ENCODE peak calls at places on chromosomes 7 and 10, in five cellular contexts. One of them, this sample, is unnamed.

GRCh38 chr10:29517352-29517923 is 117.3 kb downstream of the SVIL start:
- DNase-seq in H7: peak
- DNase-seq in neural progenitor cell: peak
- DNase-seq in IMR-90: peak
- DNase-seq in breast epithelium: no peak
- DNase-seq in this sample: peak

GRCh38 chr7:44538798-44539668 is 2.1 kb downstream of the NPC1L1 start:
- DNase-seq in H7: no peak
- DNase-seq in neural progenitor cell: no peak
- DNase-seq in IMR-90: no peak
- DNase-seq in breast epithelium: no peak
- DNase-seq in this sample: no peak

GRCh38 chr7:16066805-16067459 is 354.4 kb downstream of the CRPPA start:
- DNase-seq in H7: no peak
- DNase-seq in neural progenitor cell: no peak
- DNase-seq in IMR-90: no peak
- DNase-seq in breast epithelium: no peak
- DNase-seq in this sample: no peak

GRCh38 chr7:20787658-20788057 is 972 bp upstream of the SP8 start:
- DNase-seq in H7: peak
- DNase-seq in neural progenitor cell: peak
- DNase-seq in IMR-90: no peak
- DNase-seq in breast epithelium: no peak
- DNase-seq in this sample: no peak

GRCh38 chr7:26348987-26349809 is 57.5 kb downstream of the SNX10 start:
- DNase-seq in H7: no peak
- DNase-seq in neural progenitor cell: no peak
- DNase-seq in IMR-90: no peak
- DNase-seq in breast epithelium: no peak
- DNase-seq in this sample: no peak

GRCh38 chr7:33444501-33444900 is 315.1 kb downstream of the BBS9 start:
- DNase-seq in H7: no peak
- DNase-seq in neural progenitor cell: no peak
- DNase-seq in IMR-90: peak
- DNase-seq in breast epithelium: no peak
- DNase-seq in this sample: no peak

GRCh38 chr7:2299131-2299829 is 15.0 kb downstream of the SNX8 start:
- DNase-seq in H7: no peak
- DNase-seq in neural progenitor cell: no peak
- DNase-seq in IMR-90: peak
- DNase-seq in breast epithelium: no peak
- DNase-seq in this sample: peak

GRCh38 chr7:29884399-29885272 is 78.3 kb downstream of the WIPF3 start:
- DNase-seq in H7: no peak
- DNase-seq in neural progenitor cell: no peak
- DNase-seq in IMR-90: no peak
- DNase-seq in breast epithelium: peak
- DNase-seq in this sample: no peak

GRCh38 chr7:103915958-103916357 is 73.5 kb downstream of the RELN start:
- DNase-seq in H7: no peak
- DNase-seq in neural progenitor cell: no peak
- DNase-seq in IMR-90: peak
- DNase-seq in breast epithelium: no peak
- DNase-seq in this sample: no peak

GRCh38 chr10:110885932-110886674 is 14.4 kb downstream of the PDCD4 start:
- DNase-seq in H7: no peak
- DNase-seq in neural progenitor cell: no peak
- DNase-seq in IMR-90: no peak
- DNase-seq in breast epithelium: no peak
- DNase-seq in this sample: no peak

GRCh38 chr10:25641576-25641975 is 292.5 kb upstream of the MYO3A start:
- DNase-seq in H7: no peak
- DNase-seq in neural progenitor cell: no peak
- DNase-seq in IMR-90: no peak
- DNase-seq in breast epithelium: no peak
- DNase-seq in this sample: no peak

GRCh38 chr10:16545126-16545736 is 23.6 kb upstream of the C1QL3 start:
- DNase-seq in H7: peak
- DNase-seq in neural progenitor cell: peak
- DNase-seq in IMR-90: peak
- DNase-seq in breast epithelium: no peak
- DNase-seq in this sample: peak

GRCh38 chr10:102241444-102242117 is at the start of gene PITX3:
- DNase-seq in H7: peak
- DNase-seq in neural progenitor cell: peak
- DNase-seq in IMR-90: peak
- DNase-seq in breast epithelium: peak
- DNase-seq in this sample: peak

GRCh38 chr7:27115161-27116018 is 12.9 kb upstream of the HOXA2 start:
- DNase-seq in H7: peak
- DNase-seq in neural progenitor cell: peak
- DNase-seq in IMR-90: peak
- DNase-seq in breast epithelium: no peak
- DNase-seq in this sample: no peak

GRCh38 chr7:30613366-30614325 is 19.0 kb downstream of the GARS1 start:
- DNase-seq in H7: no peak
- DNase-seq in neural progenitor cell: no peak
- DNase-seq in IMR-90: no peak
- DNase-seq in breast epithelium: no peak
- DNase-seq in this sample: no peak

GRCh38 chr7:1341361-1341675 is 108.6 kb downstream of the UNCX start:
- DNase-seq in H7: no peak
- DNase-seq in neural progenitor cell: no peak
- DNase-seq in IMR-90: no peak
- DNase-seq in breast epithelium: no peak
- DNase-seq in this sample: no peak

GRCh38 chr7:75814407-75814947 is 871 bp upstream of the CCL24 start:
- DNase-seq in H7: no peak
- DNase-seq in neural progenitor cell: no peak
- DNase-seq in IMR-90: peak
- DNase-seq in breast epithelium: no peak
- DNase-seq in this sample: no peak

GRCh38 chr7:131538071-131538790 is 18.2 kb downstream of the PODXL start:
- DNase-seq in H7: no peak
- DNase-seq in neural progenitor cell: no peak
- DNase-seq in IMR-90: peak
- DNase-seq in breast epithelium: no peak
- DNase-seq in this sample: no peak

GRCh38 chr7:158312789-158313188 is 274.8 kb downstream of the PTPRN2 start:
- DNase-seq in H7: no peak
- DNase-seq in neural progenitor cell: no peak
- DNase-seq in IMR-90: no peak
- DNase-seq in breast epithelium: no peak
- DNase-seq in this sample: no peak

GRCh38 chr7:158311791-158312190 is 275.8 kb downstream of the PTPRN2 start:
- DNase-seq in H7: no peak
- DNase-seq in neural progenitor cell: no peak
- DNase-seq in IMR-90: no peak
- DNase-seq in breast epithelium: no peak
- DNase-seq in this sample: no peak

GRCh38 chr7:158310924-158311713 is 276.5 kb downstream of the PTPRN2 start:
- DNase-seq in H7: peak
- DNase-seq in neural progenitor cell: no peak
- DNase-seq in IMR-90: no peak
- DNase-seq in breast epithelium: no peak
- DNase-seq in this sample: no peak

GRCh38 chr7:158308001-158308400 is 279.6 kb downstream of the PTPRN2 start:
- DNase-seq in H7: no peak
- DNase-seq in neural progenitor cell: no peak
- DNase-seq in IMR-90: no peak
- DNase-seq in breast epithelium: no peak
- DNase-seq in this sample: no peak

GRCh38 chr7:158309844-158310763 is 277.5 kb downstream of the PTPRN2 start:
- DNase-seq in H7: peak
- DNase-seq in neural progenitor cell: no peak
- DNase-seq in IMR-90: no peak
- DNase-seq in breast epithelium: no peak
- DNase-seq in this sample: no peak
- H3K4me3 ChIP-seq in H7: no peak
- H3K4me3 ChIP-seq in neural progenitor cell: no peak
- H3K4me3 ChIP-seq in IMR-90: no peak
- H3K4me3 ChIP-seq in breast epithelium: no peak
- H3K4me3 ChIP-seq in this sample: no peak

GRCh38 chr7:100212631-100213286 is 7.0 kb upstream of the PVRIG start:
- DNase-seq in H7: no peak
- DNase-seq in neural progenitor cell: no peak
- DNase-seq in IMR-90: no peak
- DNase-seq in breast epithelium: no peak
- DNase-seq in this sample: no peak

GRCh38 chr7:100208911-100209408 is 10.8 kb upstream of the PVRIG start:
- DNase-seq in H7: no peak
- DNase-seq in neural progenitor cell: no peak
- DNase-seq in IMR-90: no peak
- DNase-seq in breast epithelium: no peak
- DNase-seq in this sample: peak

GRCh38 chr7:100209493-100209892 is 10.3 kb upstream of the PVRIG start:
- DNase-seq in H7: no peak
- DNase-seq in neural progenitor cell: no peak
- DNase-seq in IMR-90: no peak
- DNase-seq in breast epithelium: no peak
- DNase-seq in this sample: no peak

GRCh38 chr7:100211342-100211780 is 8.4 kb upstream of the PVRIG start:
- DNase-seq in H7: no peak
- DNase-seq in neural progenitor cell: no peak
- DNase-seq in IMR-90: no peak
- DNase-seq in breast epithelium: no peak
- DNase-seq in this sample: peak

DNA sequence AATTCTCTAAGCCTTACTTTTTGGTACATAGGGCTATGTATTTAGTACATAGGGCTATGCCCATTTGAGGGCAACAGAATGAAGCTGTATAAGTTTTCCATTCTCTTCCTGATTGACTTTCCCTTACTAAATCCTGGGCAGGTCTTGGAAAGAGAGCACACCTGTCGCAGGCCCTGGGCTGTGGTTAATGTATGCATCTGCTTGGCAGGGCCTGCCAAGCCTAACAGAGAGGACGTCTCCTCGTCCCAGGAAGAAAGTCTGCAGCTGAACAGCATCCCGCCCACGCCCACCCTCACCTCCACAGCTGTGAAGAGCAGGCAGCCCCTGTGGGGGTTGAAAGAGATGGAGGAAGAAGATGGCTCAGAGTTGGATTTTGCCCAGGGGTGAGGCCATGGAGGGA is 8.9 kb upstream of the PVRIG start:
- DNase-seq in H7: no peak
- DNase-seq in neural progenitor cell: no peak
- DNase-seq in IMR-90: no peak
- DNase-seq in breast epithelium: no peak
- DNase-seq in this sample: no peak
- H3K4me3 ChIP-seq in H7: no peak
- H3K4me3 ChIP-seq in neural progenitor cell: no peak
- H3K4me3 ChIP-seq in IMR-90: no peak
- H3K4me3 ChIP-seq in breast epithelium: no peak
- H3K4me3 ChIP-seq in this sample: peak

GRCh38 chr7:157425137-157425731 is 88.4 kb downstream of the DNAJB6 start:
- DNase-seq in H7: peak
- DNase-seq in neural progenitor cell: no peak
- DNase-seq in IMR-90: no peak
- DNase-seq in breast epithelium: no peak
- DNase-seq in this sample: no peak

GRCh38 chr7:157422279-157422678 is 85.5 kb downstream of the DNAJB6 start:
- DNase-seq in H7: no peak
- DNase-seq in neural progenitor cell: no peak
- DNase-seq in IMR-90: no peak
- DNase-seq in breast epithelium: no peak
- DNase-seq in this sample: no peak

GRCh38 chr7:157423348-157423747 is 86.5 kb downstream of the DNAJB6 start:
- DNase-seq in H7: no peak
- DNase-seq in neural progenitor cell: no peak
- DNase-seq in IMR-90: no peak
- DNase-seq in breast epithelium: no peak
- DNase-seq in this sample: no peak

GRCh38 chr7:157425761-157426160 is 89.0 kb downstream of the DNAJB6 start:
- DNase-seq in H7: no peak
- DNase-seq in neural progenitor cell: no peak
- DNase-seq in IMR-90: no peak
- DNase-seq in breast epithelium: no peak
- DNase-seq in this sample: no peak

GRCh38 chr7:157423886-157424565 is 87.2 kb downstream of the DNAJB6 start:
- DNase-seq in H7: no peak
- DNase-seq in neural progenitor cell: no peak
- DNase-seq in IMR-90: no peak
- DNase-seq in breast epithelium: no peak
- DNase-seq in this sample: no peak
- H3K4me3 ChIP-seq in H7: no peak
- H3K4me3 ChIP-seq in neural progenitor cell: no peak
- H3K4me3 ChIP-seq in IMR-90: no peak
- H3K4me3 ChIP-seq in breast epithelium: no peak
- H3K4me3 ChIP-seq in this sample: no peak

GRCh38 chr7:4734587-4735365 is 40.6 kb upstream of the AP5Z1 start:
- DNase-seq in H7: no peak
- DNase-seq in neural progenitor cell: no peak
- DNase-seq in IMR-90: no peak
- DNase-seq in breast epithelium: no peak
- DNase-seq in this sample: no peak
- H3K4me3 ChIP-seq in H7: no peak
- H3K4me3 ChIP-seq in neural progenitor cell: no peak
- H3K4me3 ChIP-seq in IMR-90: no peak
- H3K4me3 ChIP-seq in breast epithelium: no peak
- H3K4me3 ChIP-seq in this sample: no peak

GRCh38 chr10:97774811-97775294 is 3.1 kb upstream of the SFRP5 start:
- DNase-seq in H7: no peak
- DNase-seq in neural progenitor cell: no peak
- DNase-seq in IMR-90: no peak
- DNase-seq in breast epithelium: no peak
- DNase-seq in this sample: no peak

GRCh38 chr10:97770265-97770664 is 1.5 kb downstream of the SFRP5 start:
- DNase-seq in H7: no peak
- DNase-seq in neural progenitor cell: no peak
- DNase-seq in IMR-90: no peak
- DNase-seq in breast epithelium: no peak
- DNase-seq in this sample: no peak

GRCh38 chr10:97771055-97771811 is 566 bp downstream of the SFRP5 start:
- DNase-seq in H7: peak
- DNase-seq in neural progenitor cell: peak
- DNase-seq in IMR-90: peak
- DNase-seq in breast epithelium: no peak
- DNase-seq in this sample: peak

GRCh38 chr10:97773096-97773495 is 1.3 kb upstream of the SFRP5 start:
- DNase-seq in H7: peak
- DNase-seq in neural progenitor cell: peak
- DNase-seq in IMR-90: no peak
- DNase-seq in breast epithelium: no peak
- DNase-seq in this sample: no peak

GRCh38 chr10:97771913-97772823 is at the start of gene SFRP5:
- DNase-seq in H7: peak
- DNase-seq in neural progenitor cell: peak
- DNase-seq in IMR-90: no peak
- DNase-seq in breast epithelium: no peak
- DNase-seq in this sample: no peak
- H3K4me3 ChIP-seq in H7: peak
- H3K4me3 ChIP-seq in neural progenitor cell: peak
- H3K4me3 ChIP-seq in IMR-90: peak
- H3K4me3 ChIP-seq in breast epithelium: peak
- H3K4me3 ChIP-seq in this sample: no peak

This sample was measured in GM12865.